ENCODE peak calls at places on chromosomes 13 and 19, in eight cellular contexts. G is activated CD8-positive, alpha-beta T cell treated with anti-CD3 and anti-CD28 coated beads, Interleukin-2, amount 10 ng/mL, durations not matched to agents 7 days and 5 days; R is ureter; Q is ELF-1; D is omental fat pad; H is stimulated activated CD4-positive, alpha-beta T cell treated with anti-CD3 and anti-CD28 coated beads, Interleukin-15, amount 100 ng/mL, for 1 hour; K is NCI-H1105; X is MV-4-11. O is an unnamed sample.

GRCh38 chr13:40292108-40292507 is 374.3 kb downstream of the FOXO1 start:
- DNase-seq in G (no peak), R (no peak), Q (no peak), D (no peak), H (no peak), K (no peak), X (no peak), O (no peak)

GRCh38 chr13:80336335-80336734 is 4.6 kb downstream of the SPRY2 start:
- DNase-seq in G (no peak), R (no peak), Q (no peak), D (no peak), H (no peak), K (no peak), X (no peak), O (no peak)

GRCh38 chr13:70027551-70027950 is 80.1 kb upstream of the ATXN8OS start:
- DNase-seq in G (no peak), R (no peak), Q (no peak), D (no peak), H (no peak), K (no peak), X (no peak), O (no peak)

GRCh38 chr13:24741016-24741662 is 22.8 kb upstream of the RNF17 start:
- DNase-seq in G (no peak), R (no peak), Q (peak), D (no peak), H (no peak), K (no peak), X (no peak), O (peak)

GRCh38 chr19:9956956-9957355 is 20.6 kb upstream of the OLFM2 start:
- DNase-seq in G (no peak), R (no peak), Q (no peak), D (no peak), H (no peak), K (no peak), X (no peak), O (no peak)

GRCh38 chr13:78241278-78241919 is 322.8 kb upstream of the EDNRB start:
- DNase-seq in G (peak), R (no peak), Q (peak), D (no peak), H (no peak), K (peak), X (peak), O (peak)

GRCh38 chr19:16125738-16126495 is 14.2 kb downstream of the RAB8A start:
- DNase-seq in G (no peak), R (no peak), Q (no peak), D (no peak), H (no peak), K (no peak), X (no peak), O (no peak)

GRCh38 chr19:58385313-58386165 is 1.5 kb upstream of the RPS5 start:
- DNase-seq in G (no peak), R (no peak), Q (no peak), D (no peak), H (no peak), K (no peak), X (no peak), O (no peak)

GRCh38 chr13:114222461-114222968 is 12.2 kb upstream of the CDC16 start:
- DNase-seq in G (no peak), R (no peak), Q (no peak), D (no peak), H (no peak), K (no peak), X (peak), O (peak)

GRCh38 chr19:37007587-37008220 is 70.5 kb upstream of the ZNF420 start:
- DNase-seq in G (peak), R (peak), Q (peak), D (no peak), H (peak), K (peak), X (no peak), O (peak)

GRCh38 chr19:38844093-38844686 is 5.6 kb downstream of the HNRNPL start:
- DNase-seq in G (no peak), R (no peak), Q (no peak), D (no peak), H (no peak), K (no peak), X (no peak), O (no peak)

GRCh38 chr19:49337267-49338022 is 2.2 kb downstream of the CD37 start:
- DNase-seq in G (no peak), R (no peak), Q (no peak), D (no peak), H (no peak), K (no peak), X (no peak), O (no peak)

GRCh38 chr19:44857837-44858236 is 11.7 kb downstream of the NECTIN2 start:
- DNase-seq in G (no peak), R (no peak), Q (peak), D (no peak), H (no peak), K (no peak), X (no peak), O (no peak)

GRCh38 chr13:46489586-46490023 is 63.4 kb upstream of the LRCH1 start:
- DNase-seq in G (no peak), R (no peak), Q (peak), D (no peak), H (no peak), K (no peak), X (peak), O (no peak)

GRCh38 chr19:50817941-50818858 is 5.4 kb downstream of the KLK1 start:
- DNase-seq in G (peak), R (no peak), Q (peak), D (no peak), H (peak), K (peak), X (peak), O (peak)

GRCh38 chr19:8459095-8459494 is 14.3 kb downstream of the HNRNPM start:
- DNase-seq in G (no peak), R (no peak), Q (no peak), D (no peak), H (no peak), K (no peak), X (no peak), O (no peak)

GRCh38 chr13:42363941-42364612 is 92.1 kb downstream of the AKAP11 start:
- DNase-seq in G (no peak), R (no peak), Q (no peak), D (no peak), H (no peak), K (no peak), X (peak), O (no peak)

GRCh38 chr19:49113762-49114629 is at the start of gene LIN7B:
- DNase-seq in G (peak), R (no peak), Q (peak), D (no peak), H (peak), K (peak), X (peak), O (peak)

GRCh38 chr13:113275387-113275786 is 21.7 kb upstream of the LAMP1 start:
- DNase-seq in G (peak), R (no peak), Q (peak), D (no peak), H (no peak), K (peak), X (peak), O (peak)

GRCh38 chr19:49567722-49568454 is 12.5 kb downstream of the NOSIP start:
- DNase-seq in G (peak), R (no peak), Q (no peak), D (no peak), H (no peak), K (no peak), X (no peak), O (no peak)

GRCh38 chr13:20157387-20157786 is 3.5 kb downstream of the GJA3 start:
- DNase-seq in G (no peak), R (no peak), Q (no peak), D (no peak), H (no peak), K (no peak), X (no peak), O (peak)

GRCh38 chr19:41241859-41242258 is 22.3 kb upstream of the HNRNPUL1 start:
- DNase-seq in G (no peak), R (no peak), Q (no peak), D (no peak), H (no peak), K (no peak), X (no peak), O (no peak)

GRCh38 chr19:3785464-3785937 is 680 bp downstream of the MATK start:
- DNase-seq in G (peak), R (no peak), Q (no peak), D (no peak), H (no peak), K (no peak), X (no peak), O (peak)